ENCODE peak calls at places on chromosomes 11 and 22, in ten cellular contexts. E is activated CD4-positive, alpha-beta T cell treated with anti-CD3 and anti-CD28 coated beads, Interleukin-2, amount 50 U/mL, for 24 hours; V is stimulated activated CD4-positive, alpha-beta T cell treated with anti-CD3 and anti-CD28 coated beads, Interleukin-2, amount 100 ng/mL, for 48 hours; T is lower leg skin; S is fibroblast of lung; W is naive thymus-derived CD8-positive, alpha-beta T cell; X is NCI-H460; D is stimulated activated CD8-positive, alpha-beta memory T cell treated with anti-CD3 and anti-CD28 coated beads, Interleukin-2, amount 100 ng/mL, for 1 hour; M is NCI-H1105 treated with DMSO at 0.1 percent for 48 hours; O is uterus. Z is an unnamed sample.
A peak's percentile ranks its signal among the peaks of the same experiment; 100 is the strongest.

GRCh38 chr11:19216709-19217374 is 15.1 kb upstream of the CSRP3 start:
- DNase-seq in M (no peak), V (no peak), S (no peak), W (no peak), T (no peak), D (no peak), E (no peak), X (no peak), O (no peak), Z (no peak)

GRCh38 chr22:32859743-32860142 is 58.2 kb downstream of the TIMP3 start:
- DNase-seq in V (no peak), D (no peak), M (no peak), X (no peak), W (no peak), O (no peak), S (no peak), T (no peak), E (no peak), Z (no peak)

GRCh38 chr11:2586091-2586792 is 113.6 kb downstream of the KCNQ1OT1 start:
- DNase-seq in M (no peak), T (peak; percentile 82), X (no peak), O (peak; percentile 62), E (no peak), S (no peak), W (no peak), V (no peak), D (no peak), Z (no peak)

GRCh38 chr11:132846080-132846479 is 686.2 kb downstream of the OPCML start:
- DNase-seq in M (no peak), O (no peak), W (no peak), V (no peak), S (no peak), D (no peak), X (no peak), E (no peak), T (no peak), Z (no peak)

GRCh38 chr22:42964994-42965699 is 49.8 kb downstream of the PACSIN2 start:
- DNase-seq in O (no peak), T (no peak), M (no peak), D (no peak), E (no peak), V (peak; percentile 30), X (no peak), W (no peak), S (peak; percentile 41), Z (no peak)

GRCh38 chr22:35705141-35705540 is 12.5 kb upstream of the APOL5 start:
- DNase-seq in X (no peak), O (no peak), D (no peak), V (no peak), T (no peak), S (peak; percentile 91), M (no peak), E (no peak), W (no peak), Z (no peak)

GRCh38 chr11:69475866-69476714 is 5.4 kb upstream of the LINC01488 start:
- DNase-seq in W (no peak), M (no peak), V (no peak), D (no peak), X (no peak), S (no peak), T (no peak), O (no peak), E (no peak), Z (no peak)

GRCh38 chr22:24516301-24516737 is 21.2 kb downstream of the UPB1 start:
- DNase-seq in T (no peak), E (no peak), D (no peak), M (no peak), X (no peak), O (no peak), S (peak; percentile 82), W (no peak), V (no peak), Z (no peak)

GRCh38 chr22:22928666-22929380 is 41.2 kb downstream of the IGLL5 start:
- DNase-seq in X (no peak), S (peak; percentile 27), M (no peak), T (no peak), D (peak; percentile 20), W (peak; percentile 11), E (no peak), V (peak; percentile 19), O (no peak), Z (peak; percentile 63)